ENCODE peak calls at places on chromosome 19, in eight cellular contexts. M is activated CD4-positive, alpha-beta T cell treated with anti-CD3 and anti-CD28 coated beads, Interleukin-2, amount 50 U/mL, for 48 hours; X is progenitor cell of endocrine pancreas; G is heart left ventricle; W is kidney epithelial cell; B is iPS DF 6.9; P is HEK293T; E is ACHN. Q is an unnamed sample.

GRCh38 chr19:45569619-45570421 is 14.8 kb downstream of the OPA3 start:
- DNase-seq in M (peak), X (peak), G (peak), W (no peak), B (no peak), P (peak), E (peak), Q (no peak)

GRCh38 chr19:16363133-16363851 is 38.7 kb downstream of the KLF2 start:
- DNase-seq in M (no peak), X (no peak), G (no peak), W (no peak), B (no peak), P (no peak), E (no peak), Q (no peak)

GRCh38 chr19:11480927-11481776 is at the start of gene ELAVL3:
- DNase-seq in M (no peak), X (no peak), G (no peak), W (no peak), B (no peak), P (no peak), E (no peak), Q (no peak)

GRCh38 chr19:19334063-19334988 is 13.7 kb downstream of the MAU2 start:
- DNase-seq in M (no peak), X (no peak), G (no peak), W (no peak), B (no peak), P (no peak), E (no peak), Q (no peak)

GRCh38 chr19:39111593-39112199 is 13.9 kb upstream of the PAK4 start:
- DNase-seq in M (no peak), X (no peak), G (no peak), W (no peak), B (no peak), P (no peak), E (no peak), Q (no peak)

GRCh38 chr19:15173746-15174404 is 26.9 kb downstream of the NOTCH3 start:
- DNase-seq in M (no peak), X (no peak), G (no peak), W (no peak), B (no peak), P (no peak), E (peak), Q (no peak)

GRCh38 chr19:50969413-50969760 is at the start of gene KLK6:
- DNase-seq in M (no peak), X (no peak), G (no peak), W (no peak), B (no peak), P (no peak), E (no peak), Q (no peak)

GRCh38 chr19:48315712-48316111 is 9.6 kb upstream of the EMP3 start:
- DNase-seq in M (no peak), X (no peak), G (no peak), W (no peak), B (no peak), P (no peak), E (no peak), Q (no peak)

GRCh38 chr19:34134190-34135032 is 37.9 kb upstream of the LSM14A start:
- DNase-seq in M (peak), X (peak), G (peak), W (no peak), B (peak), P (peak), E (peak), Q (no peak)

GRCh38 chr19:1355258-1355973 is 28.3 kb upstream of the NDUFS7 start:
- DNase-seq in M (peak), X (no peak), G (peak), W (no peak), B (no peak), P (no peak), E (no peak), Q (no peak)

GRCh38 chr19:53157601-53158000 is 1.3 kb downstream of the ZNF347 start:
- DNase-seq in M (no peak), X (no peak), G (peak), W (no peak), B (no peak), P (no peak), E (no peak), Q (no peak)

GRCh38 chr19:16679811-16680210 is 18.9 kb downstream of the TMEM38A start:
- DNase-seq in M (no peak), X (no peak), G (no peak), W (no peak), B (no peak), P (no peak), E (no peak), Q (no peak)

GRCh38 chr19:7247160-7247559 is 47.1 kb downstream of the INSR start:
- DNase-seq in M (no peak), X (no peak), G (no peak), W (no peak), B (no peak), P (no peak), E (no peak), Q (no peak)

GRCh38 chr19:19656451-19657396 is 6.8 kb downstream of the ATP13A1 start:
- DNase-seq in M (no peak), X (no peak), G (no peak), W (no peak), B (no peak), P (no peak), E (no peak), Q (no peak)

GRCh38 chr19:43718627-43719377 is 2.9 kb downstream of the IRGC start:
- DNase-seq in M (no peak), X (no peak), G (no peak), W (no peak), B (no peak), P (no peak), E (no peak), Q (no peak)

GRCh38 chr19:14433454-14434156 is 499 bp downstream of the PKN1 start:
- DNase-seq in M (peak), X (no peak), G (no peak), W (no peak), B (no peak), P (no peak), E (no peak), Q (no peak)

GRCh38 chr19:42246143-42246868 is 3.9 kb upstream of the GSK3A start:
- DNase-seq in M (no peak), X (no peak), G (peak), W (no peak), B (no peak), P (peak), E (peak), Q (no peak)

GRCh38 chr19:10667867-10668266 is 13.7 kb downstream of the ILF3 start:
- DNase-seq in M (no peak), X (no peak), G (no peak), W (no peak), B (no peak), P (no peak), E (no peak), Q (no peak)

GRCh38 chr19:11166281-11167142 is 10.9 kb upstream of the SPC24 start:
- DNase-seq in M (no peak), X (no peak), G (peak), W (no peak), B (no peak), P (no peak), E (no peak), Q (no peak)

GRCh38 chr19:1856345-1856697 is 7.1 kb downstream of the KLF16 start:
- DNase-seq in M (no peak), X (no peak), G (no peak), W (no peak), B (no peak), P (no peak), E (no peak), Q (no peak)

GRCh38 chr19:13206581-13206980 is 56.4 kb downstream of the IER2 start:
- DNase-seq in M (no peak), X (no peak), G (no peak), W (no peak), B (no peak), P (no peak), E (no peak), Q (no peak)

GRCh38 chr19:4730740-4731171 is 7.1 kb upstream of the DPP9 start:
- DNase-seq in M (peak), X (peak), G (no peak), W (no peak), B (peak), P (peak), E (peak), Q (no peak)

GRCh38 chr19:2433854-2434253 is 6.5 kb upstream of the TIMM13 start:
- DNase-seq in M (no peak), X (no peak), G (no peak), W (no peak), B (no peak), P (no peak), E (no peak), Q (no peak)

GRCh38 chr19:5713228-5713627 is 6.7 kb downstream of the LONP1 start:
- DNase-seq in M (no peak), X (no peak), G (no peak), W (no peak), B (no peak), P (no peak), E (no peak), Q (no peak)

GRCh38 chr19:2625434-2625833 is 77.1 kb downstream of the GNG7 start:
- DNase-seq in M (no peak), X (no peak), G (peak), W (no peak), B (no peak), P (no peak), E (no peak), Q (no peak)

GRCh38 chr19:47661161-47661560 is 52.1 kb upstream of the EHD2 start:
- DNase-seq in M (no peak), X (no peak), G (no peak), W (no peak), B (no peak), P (no peak), E (no peak), Q (no peak)

GRCh38 chr19:2600914-2601870 is 101.3 kb downstream of the GNG7 start:
- DNase-seq in M (no peak), X (no peak), G (no peak), W (no peak), B (no peak), P (no peak), E (no peak), Q (no peak)

GRCh38 chr19:23440207-23440606 is 44.9 kb upstream of the ZNF91 start:
- DNase-seq in M (peak), X (no peak), G (no peak), W (no peak), B (no peak), P (no peak), E (peak), Q (no peak)

GRCh38 chr19:33640773-33641172 is 19.0 kb downstream of the CHST8 start:
- DNase-seq in M (no peak), X (no peak), G (peak), W (no peak), B (no peak), P (no peak), E (no peak), Q (no peak)

GRCh38 chr19:13099073-13099999 is 3.3 kb downstream of the LYL1 start:
- DNase-seq in M (peak), X (no peak), G (peak), W (no peak), B (no peak), P (no peak), E (no peak), Q (no peak)

GRCh38 chr19:48551437-48552302 is at the start of gene SULT2B1:
- DNase-seq in M (no peak), X (no peak), G (no peak), W (no peak), B (no peak), P (no peak), E (no peak), Q (no peak)

GRCh38 chr19:33754361-33754760 is 42.3 kb upstream of the KCTD15 start:
- DNase-seq in M (no peak), X (no peak), G (no peak), W (no peak), B (no peak), P (no peak), E (no peak), Q (no peak)

GRCh38 chr19:6522712-6523111 is 8.1 kb upstream of the TNFSF9 start:
- DNase-seq in M (no peak), X (no peak), G (no peak), W (no peak), B (no peak), P (no peak), E (no peak), Q (no peak)